ENCODE peak calls at places on chromosome 4, in four cellular contexts. One of them, this sample, is unnamed.

GRCh38 chr4:66923081-66923865 is 622.0 kb downstream of the CENPC start:
- DNase-seq in HepG2: no peak
- DNase-seq in SK-N-SH: no peak
- DNase-seq in GM12878: no peak
- DNase-seq in this sample: no peak

GRCh38 chr4:142353149-142353738 is 492.9 kb downstream of the INPP4B start:
- DNase-seq in HepG2: peak; percentile 27
- DNase-seq in SK-N-SH: no peak
- DNase-seq in GM12878: no peak
- DNase-seq in this sample: peak; percentile 71

GRCh38 chr4:4384837-4385236 is 2.1 kb upstream of the NSG1 start:
- DNase-seq in HepG2: peak; percentile 12
- DNase-seq in SK-N-SH: peak; percentile 66
- DNase-seq in GM12878: no peak
- DNase-seq in this sample: no peak

GRCh38 chr4:119244344-119244743 is 31.8 kb downstream of the USP53 start:
- DNase-seq in HepG2: no peak
- DNase-seq in SK-N-SH: no peak
- DNase-seq in GM12878: no peak
- DNase-seq in this sample: no peak

GRCh38 chr4:54090804-54091623 is 8.9 kb upstream of the GSX2 start:
- DNase-seq in HepG2: peak; percentile 38
- DNase-seq in SK-N-SH: peak; percentile 77
- DNase-seq in GM12878: no peak
- DNase-seq in this sample: no peak

GRCh38 chr4:169252339-169253086 is 18.2 kb downstream of the SH3RF1 start:
- DNase-seq in HepG2: no peak
- DNase-seq in SK-N-SH: no peak
- DNase-seq in GM12878: no peak
- DNase-seq in this sample: no peak

GRCh38 chr4:183300070-183300469 is 20.0 kb downstream of the CLDN22 start:
- DNase-seq in HepG2: no peak
- DNase-seq in SK-N-SH: no peak
- DNase-seq in GM12878: no peak
- DNase-seq in this sample: no peak

GRCh38 chr4:169773889-169774288 is 16.1 kb upstream of the HPF1 start:
- DNase-seq in HepG2: no peak
- DNase-seq in SK-N-SH: no peak
- DNase-seq in GM12878: no peak
- DNase-seq in this sample: no peak

GRCh38 chr4:26076000-26076587 is 162.1 kb downstream of the SMIM20 start:
- DNase-seq in HepG2: no peak
- DNase-seq in SK-N-SH: no peak
- DNase-seq in GM12878: peak; percentile 84
- DNase-seq in this sample: no peak

GRCh38 chr4:74104145-74104544 is 5.2 kb upstream of the CXCL2 start:
- DNase-seq in HepG2: no peak
- DNase-seq in SK-N-SH: no peak
- DNase-seq in GM12878: no peak
- DNase-seq in this sample: no peak

GRCh38 chr4:5371415-5372190 is 320.3 kb downstream of the STK32B start:
- DNase-seq in HepG2: no peak
- DNase-seq in SK-N-SH: no peak
- DNase-seq in GM12878: no peak
- DNase-seq in this sample: no peak

GRCh38 chr4:41750624-41751324 is 2.2 kb upstream of the PHOX2B start:
- DNase-seq in HepG2: no peak
- DNase-seq in SK-N-SH: peak; percentile 71
- DNase-seq in GM12878: no peak
- DNase-seq in this sample: no peak

GRCh38 chr4:48295116-48295515 is 25.5 kb upstream of the TEC start:
- DNase-seq in HepG2: no peak
- DNase-seq in SK-N-SH: no peak
- DNase-seq in GM12878: no peak
- DNase-seq in this sample: no peak

GRCh38 chr4:168743131-168743530 is 246.3 kb downstream of the PALLD start:
- DNase-seq in HepG2: no peak
- DNase-seq in SK-N-SH: no peak
- DNase-seq in GM12878: no peak
- DNase-seq in this sample: no peak

GRCh38 chr4:45442466-45442865 is 681.4 kb downstream of the GABRG1 start:
- DNase-seq in HepG2: no peak
- DNase-seq in SK-N-SH: peak; percentile 21
- DNase-seq in GM12878: no peak
- DNase-seq in this sample: no peak

GRCh38 chr4:168183717-168184571 is 91.6 kb downstream of the ANXA10 start:
- DNase-seq in HepG2: peak; percentile 14
- DNase-seq in SK-N-SH: peak; percentile 49
- DNase-seq in GM12878: peak; percentile 12
- DNase-seq in this sample: peak; percentile 46

GRCh38 chr4:76681996-76682395 is 215.9 kb downstream of the SOWAHB start:
- DNase-seq in HepG2: no peak
- DNase-seq in SK-N-SH: no peak
- DNase-seq in GM12878: no peak
- DNase-seq in this sample: no peak

GRCh38 chr4:48683784-48684666 is 96.1 kb downstream of the FRYL start:
- DNase-seq in HepG2: no peak
- DNase-seq in SK-N-SH: no peak
- DNase-seq in GM12878: no peak
- DNase-seq in this sample: no peak

GRCh38 chr4:40307627-40308497 is 27.3 kb upstream of the CHRNA9 start:
- DNase-seq in HepG2: no peak
- DNase-seq in SK-N-SH: no peak
- DNase-seq in GM12878: peak; percentile 84
- DNase-seq in this sample: no peak

GRCh38 chr4:159178147-159178541 is 75.3 kb downstream of the RAPGEF2 start:
- DNase-seq in HepG2: peak; percentile 35
- DNase-seq in SK-N-SH: no peak
- DNase-seq in GM12878: no peak
- DNase-seq in this sample: no peak

GRCh38 chr4:117700111-117700892 is 334.0 kb upstream of the NDST3 start:
- DNase-seq in HepG2: peak; percentile 5
- DNase-seq in SK-N-SH: no peak
- DNase-seq in GM12878: no peak
- DNase-seq in this sample: peak; percentile 12

GRCh38 chr4:188867796-188868195 is 728.6 kb downstream of the TRIML1 start:
- DNase-seq in HepG2: no peak
- DNase-seq in SK-N-SH: no peak
- DNase-seq in GM12878: no peak
- DNase-seq in this sample: peak; percentile 9

GRCh38 chr4:184250795-184251679 is 33.4 kb upstream of the ENPP6 start:
- DNase-seq in HepG2: peak; percentile 71
- DNase-seq in SK-N-SH: peak; percentile 70
- DNase-seq in GM12878: no peak
- DNase-seq in this sample: peak; percentile 82

GRCh38 chr4:141645611-141646340 is 9.4 kb downstream of the IL15 start:
- DNase-seq in HepG2: no peak
- DNase-seq in SK-N-SH: no peak
- DNase-seq in GM12878: no peak
- DNase-seq in this sample: no peak

GRCh38 chr4:35167385-35167784 is 1076.9 kb downstream of the ARAP2 start:
- DNase-seq in HepG2: no peak
- DNase-seq in SK-N-SH: no peak
- DNase-seq in GM12878: no peak
- DNase-seq in this sample: no peak

GRCh38 chr4:87033902-87034301 is 99.1 kb downstream of the AFF1 start:
- DNase-seq in HepG2: no peak
- DNase-seq in SK-N-SH: no peak
- DNase-seq in GM12878: no peak
- DNase-seq in this sample: peak; percentile 12

GRCh38 chr4:87034527-87034926 is 99.7 kb downstream of the AFF1 start:
- DNase-seq in HepG2: no peak
- DNase-seq in SK-N-SH: no peak
- DNase-seq in GM12878: no peak
- DNase-seq in this sample: no peak

GRCh38 chr4:87030606-87031441 is 96.0 kb downstream of the AFF1 start:
- DNase-seq in HepG2: no peak
- DNase-seq in SK-N-SH: peak; percentile 66
- DNase-seq in GM12878: no peak
- DNase-seq in this sample: no peak

GRCh38 chr4:87031946-87032345 is 97.1 kb downstream of the AFF1 start:
- DNase-seq in HepG2: no peak
- DNase-seq in SK-N-SH: no peak
- DNase-seq in GM12878: no peak
- DNase-seq in this sample: no peak

GRCh38 chr4:87032884-87033533 is 98.2 kb downstream of the AFF1 start:
- DNase-seq in HepG2: peak; percentile 69
- DNase-seq in SK-N-SH: no peak
- DNase-seq in GM12878: no peak
- DNase-seq in this sample: peak; percentile 60
- TF ChIP-seq JUND in HepG2: no peak
- TF ChIP-seq JUND in SK-N-SH: no peak
- TF ChIP-seq JUND in GM12878: no peak
- TF ChIP-seq JUND in this sample: no peak

GRCh38 chr4:113707013-113707412 is 54.5 kb downstream of the CAMK2D start:
- DNase-seq in HepG2: no peak
- DNase-seq in SK-N-SH: no peak
- DNase-seq in GM12878: no peak
- DNase-seq in this sample: no peak
- TF ChIP-seq JUND in HepG2: no peak
- TF ChIP-seq JUND in SK-N-SH: no peak
- TF ChIP-seq JUND in GM12878: no peak
- TF ChIP-seq JUND in this sample: no peak

DNA sequence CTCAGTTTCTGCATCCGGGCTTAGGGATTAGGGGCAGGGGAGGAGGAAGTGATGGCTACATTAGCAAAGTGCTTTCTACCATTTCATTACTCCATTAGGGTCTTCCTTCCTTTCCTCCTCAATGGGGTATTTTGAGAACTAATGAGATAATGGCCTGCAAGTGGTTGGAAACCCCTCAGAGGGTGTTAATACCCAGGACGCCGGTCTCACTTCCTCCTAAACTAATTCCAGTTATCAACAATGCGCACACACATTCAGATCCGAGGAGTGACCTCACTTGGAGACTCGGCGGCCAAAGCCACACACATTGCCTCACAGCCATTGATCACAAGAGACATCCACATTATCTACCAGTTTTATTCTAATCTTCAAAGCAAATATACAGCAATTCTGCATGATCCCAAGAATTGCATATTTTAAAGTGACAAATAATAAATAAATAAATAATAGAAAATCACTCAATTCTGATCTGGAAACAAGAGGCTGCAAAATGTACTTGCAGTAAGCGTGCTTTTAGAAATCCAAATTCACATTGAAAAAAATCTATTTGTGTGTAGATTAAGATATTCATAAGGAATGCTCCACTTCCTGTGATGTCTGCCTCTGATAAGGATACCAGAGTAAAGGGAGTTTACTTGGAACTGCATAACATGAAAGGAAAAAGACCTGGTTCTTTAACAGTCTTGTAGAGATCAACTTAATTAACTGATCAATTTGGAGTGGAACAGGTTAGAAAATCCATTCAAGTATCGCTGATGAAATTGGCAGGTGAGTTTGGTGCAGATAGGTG is 329.1 kb downstream of the FBXW7 start:
- DNase-seq in HepG2: no peak
- DNase-seq in SK-N-SH: no peak
- DNase-seq in GM12878: no peak
- DNase-seq in this sample: no peak
- TF ChIP-seq JUND in HepG2: no peak
- TF ChIP-seq JUND in SK-N-SH: no peak
- TF ChIP-seq JUND in GM12878: no peak
- TF ChIP-seq JUND in this sample: no peak

GRCh38 chr4:16079046-16079445 is 4.8 kb downstream of the PROM1 start:
- DNase-seq in HepG2: no peak
- DNase-seq in SK-N-SH: no peak
- DNase-seq in GM12878: peak; percentile 19
- DNase-seq in this sample: no peak
- TF ChIP-seq JUND in HepG2: no peak
- TF ChIP-seq JUND in SK-N-SH: no peak
- TF ChIP-seq JUND in GM12878: no peak
- TF ChIP-seq JUND in this sample: no peak

DNA sequence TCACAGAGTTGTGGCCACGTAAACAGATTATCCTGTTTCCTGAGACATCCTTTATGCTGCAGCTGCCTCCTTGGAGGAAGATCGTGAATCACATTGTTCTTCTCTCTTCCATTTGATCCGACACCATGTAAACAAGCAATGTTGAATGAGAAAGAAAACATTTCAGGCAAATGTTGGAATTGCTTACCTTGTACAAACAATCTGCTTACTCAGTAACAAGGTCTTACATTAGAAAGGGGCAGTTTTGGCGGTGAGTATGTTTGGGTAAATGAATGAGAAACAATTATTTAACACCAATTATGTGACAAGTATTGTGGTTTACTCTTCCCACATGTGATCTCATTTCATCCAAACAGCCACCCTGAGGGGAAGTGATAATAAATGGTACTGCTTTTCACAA is 637.8 kb downstream of the RAB28 start:
- DNase-seq in HepG2: no peak
- DNase-seq in SK-N-SH: no peak
- DNase-seq in GM12878: no peak
- DNase-seq in this sample: no peak
- TF ChIP-seq JUND in HepG2: no peak
- TF ChIP-seq JUND in SK-N-SH: no peak
- TF ChIP-seq JUND in GM12878: no peak
- TF ChIP-seq JUND in this sample: no peak

GRCh38 chr4:6474053-6474568 is 1.7 kb upstream of the PPP2R2C start:
- DNase-seq in HepG2: peak; percentile 12
- DNase-seq in SK-N-SH: peak; percentile 60
- DNase-seq in GM12878: no peak
- DNase-seq in this sample: no peak
- TF ChIP-seq JUND in HepG2: no peak
- TF ChIP-seq JUND in SK-N-SH: no peak
- TF ChIP-seq JUND in GM12878: no peak
- TF ChIP-seq JUND in this sample: no peak

GRCh38 chr4:71171592-71171991 is 167.2 kb upstream of the SLC4A4 start:
- DNase-seq in HepG2: no peak
- DNase-seq in SK-N-SH: no peak
- DNase-seq in GM12878: no peak
- DNase-seq in this sample: no peak

GRCh38 chr4:71162386-71162785 is 168.9 kb downstream of the DCK start:
- DNase-seq in HepG2: no peak
- DNase-seq in SK-N-SH: no peak
- DNase-seq in GM12878: no peak
- DNase-seq in this sample: no peak

GRCh38 chr4:71163317-71163716 is 169.9 kb downstream of the DCK start:
- DNase-seq in HepG2: no peak
- DNase-seq in SK-N-SH: no peak
- DNase-seq in GM12878: no peak
- DNase-seq in this sample: no peak

GRCh38 chr4:71167083-71167482 is 171.7 kb upstream of the SLC4A4 start:
- DNase-seq in HepG2: no peak
- DNase-seq in SK-N-SH: no peak
- DNase-seq in GM12878: no peak
- DNase-seq in this sample: peak; percentile 3
- TF ChIP-seq JUND in HepG2: no peak
- TF ChIP-seq JUND in SK-N-SH: no peak
- TF ChIP-seq JUND in GM12878: no peak
- TF ChIP-seq JUND in this sample: no peak

GRCh38 chr4:120348521-120348920 is 281.9 kb upstream of the MAD2L1 start:
- DNase-seq in HepG2: no peak
- DNase-seq in SK-N-SH: no peak
- DNase-seq in GM12878: no peak
- DNase-seq in this sample: no peak
- TF ChIP-seq JUND in HepG2: no peak
- TF ChIP-seq JUND in SK-N-SH: no peak
- TF ChIP-seq JUND in GM12878: no peak
- TF ChIP-seq JUND in this sample: no peak

This sample was measured in T47D.